ENCODE peak calls at places on chromosomes 13 and 19, in eight cellular contexts. E, S, M, T, O, I, Y and C are unnamed samples. For H3K9me3, the result is how much of the 10 kb centered on the place peaks cover.

GRCh38 chr19:8304841-8305621 is 3.1 kb downstream of the CD320 start:
- DNase-seq in T (peak), S (peak), M (peak), Y (peak), O (no peak), I (no peak), E (peak), C (peak)

GRCh38 chr19:17309962-17310461 is 649 bp downstream of the DDA1 start:
- DNase-seq in E (no peak), O (no peak), S (no peak), M (no peak), Y (no peak), I (no peak), T (no peak), C (no peak)

GRCh38 chr19:47111081-47111589 is 2.4 kb downstream of the ZC3H4 start:
- DNase-seq in Y (peak), M (peak), O (no peak), S (no peak), T (peak), E (no peak), I (peak), C (peak)

GRCh38 chr13:61149333-61149730 is 266.3 kb downstream of the PCDH20 start:
- DNase-seq in M (no peak), E (no peak), T (no peak), Y (peak), O (no peak), I (no peak), S (no peak), C (no peak)

GRCh38 chr13:111614009-111614408 is 293.6 kb downstream of the TEX29 start:
- DNase-seq in Y (no peak), S (no peak), I (no peak), M (no peak), E (no peak), T (no peak), O (no peak), C (no peak)

GRCh38 chr19:13101590-13102415 is 855 bp downstream of the LYL1 start:
- DNase-seq in T (no peak), E (no peak), Y (no peak), I (no peak), O (no peak), S (no peak), M (no peak), C (no peak)

GRCh38 chr19:45779231-45780145 is 2.8 kb downstream of the DMPK start:
- DNase-seq in S (peak), I (peak), T (peak), O (no peak), Y (peak), M (peak), E (peak), C (peak)

GRCh38 chr19:16394681-16395375 is 70.2 kb downstream of the KLF2 start:
- DNase-seq in M (no peak), Y (no peak), I (no peak), T (no peak), O (peak), S (no peak), E (no peak), C (no peak)

GRCh38 chr13:75802161-75802560 is 166.0 kb downstream of the LMO7 start:
- DNase-seq in E (no peak), M (no peak), T (no peak), Y (no peak), O (no peak), I (no peak), S (no peak), C (no peak)

GRCh38 chr13:41756198-41756885 is 204.6 kb downstream of the VWA8 start:
- DNase-seq in S (no peak), E (no peak), T (no peak), Y (no peak), M (no peak), I (no peak), O (no peak), C (no peak)

GRCh38 chr13:20673711-20674110 is 29.8 kb upstream of the IL17D start:
- DNase-seq in M (no peak), T (no peak), I (no peak), Y (no peak), O (no peak), E (no peak), S (no peak), C (no peak)

GRCh38 chr13:99215466-99215865 is 14.8 kb downstream of the UBAC2 start:
- DNase-seq in I (peak), E (no peak), M (no peak), O (no peak), T (no peak), S (no peak), Y (no peak), C (peak)

GRCh38 chr19:5926641-5927438 is 12.8 kb downstream of the CAPS start:
- DNase-seq in M (peak), Y (no peak), E (no peak), O (no peak), T (no peak), S (no peak), I (no peak), C (no peak)

GRCh38 chr19:35717665-35718344 is at the start of gene KMT2B:
- DNase-seq in S (no peak), E (no peak), Y (no peak), M (no peak), O (no peak), T (no peak), I (no peak), C (peak)

GRCh38 chr19:32354345-32354744 is 8.9 kb downstream of the ZNF507 start:
- DNase-seq in M (no peak), S (no peak), E (no peak), Y (no peak), I (no peak), T (no peak), O (no peak), C (no peak)

GRCh38 chr13:48667136-48667535 is 13.4 kb downstream of the CYSLTR2 start:
- DNase-seq in T (no peak), M (no peak), I (no peak), Y (no peak), E (no peak), O (no peak), S (no peak), C (no peak)
- H3K9me3 ChIP-seq in T (under half), M (under half), I (under half), Y (under half), E (under half), O (under half), S (under half), C (under half)

GRCh38 chr19:21922276-21922675 is 86.3 kb upstream of the ZNF43 start:
- DNase-seq in S (no peak), Y (no peak), E (no peak), M (no peak), T (no peak), O (no peak), I (no peak), C (no peak)
- H3K9me3 ChIP-seq in S (under half), Y (under half), E (under half), M (under half), T (under half), O (under half), I (under half), C (under half)

GRCh38 chr13:113822956-113823744 is 40.7 kb downstream of the GAS6 start:
- DNase-seq in O (no peak), Y (no peak), E (no peak), S (no peak), M (no peak), I (no peak), T (no peak), C (no peak)
- H3K9me3 ChIP-seq in O (under half), Y (under half), E (under half), S (under half), M (under half), I (under half), T (under half), C (under half)

GRCh38 chr19:54660306-54660705 is 2.5 kb upstream of the LILRB4 start:
- DNase-seq in O (no peak), M (no peak), S (no peak), I (no peak), E (no peak), Y (no peak), T (no peak), C (no peak)

GRCh38 chr19:54660967-54661366 is 1.8 kb upstream of the LILRB4 start:
- DNase-seq in E (no peak), M (no peak), T (no peak), I (no peak), Y (no peak), O (no peak), S (no peak), C (no peak)

GRCh38 chr19:54661846-54662489 is 817 bp upstream of the LILRB4 start:
- DNase-seq in M (no peak), S (no peak), T (no peak), I (no peak), E (no peak), Y (no peak), O (no peak), C (no peak)

GRCh38 chr19:54665530-54665929 is 2.7 kb downstream of the LILRB4 start:
- DNase-seq in S (no peak), I (no peak), Y (no peak), M (no peak), T (no peak), E (no peak), O (no peak), C (no peak)

DNA sequence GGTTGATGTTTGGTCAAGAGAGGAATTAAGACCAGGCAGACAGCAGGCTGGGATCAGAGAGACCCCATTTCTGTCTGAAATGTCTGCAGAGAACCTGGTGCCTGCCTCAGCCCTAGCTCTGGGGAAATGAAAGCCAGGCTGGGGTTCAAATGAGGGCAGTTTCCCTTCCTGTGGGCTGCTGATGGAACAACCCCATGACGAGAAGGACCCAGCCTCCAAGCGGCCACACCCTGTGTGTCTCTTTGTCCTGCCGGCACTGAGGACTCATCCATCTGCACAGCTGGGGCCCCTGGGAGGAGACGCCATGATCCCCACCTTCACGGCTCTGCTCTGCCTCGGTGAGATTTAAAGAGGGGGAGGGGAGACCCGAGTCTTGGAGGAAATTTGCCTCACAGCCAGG is at the start of gene LILRB4:
- DNase-seq in T (no peak), I (no peak), M (peak), S (no peak), O (no peak), E (no peak), Y (no peak), C (no peak)
- H3K9me3 ChIP-seq in T (under half), I (under half), M (under half), S (under half), O (under half), E (under half), Y (under half), C (under half)

GRCh38 chr13:105796081-105796480 is 739.4 kb downstream of the EFNB2 start:
- DNase-seq in E (no peak), O (no peak), M (no peak), I (no peak), Y (no peak), S (no peak), T (no peak), C (no peak)

GRCh38 chr13:105799155-105799554 is 736.3 kb downstream of the EFNB2 start:
- DNase-seq in M (no peak), E (no peak), T (no peak), O (no peak), I (no peak), Y (no peak), S (no peak), C (no peak)

GRCh38 chr13:105798541-105798940 is 736.9 kb downstream of the EFNB2 start:
- DNase-seq in T (no peak), E (no peak), I (no peak), S (no peak), M (no peak), Y (no peak), O (no peak), C (no peak)
- H3K9me3 ChIP-seq in T (under half), E (under half), I (under half), S (under half), M (under half), Y (under half), O (under half), C (under half)

GRCh38 chr13:103436057-103436654 is 369.9 kb upstream of the SLC10A2 start:
- DNase-seq in Y (no peak), I (no peak), M (no peak), T (no peak), E (no peak), S (no peak), O (no peak), C (no peak)

GRCh38 chr13:103431880-103432279 is 365.7 kb upstream of the SLC10A2 start:
- DNase-seq in Y (peak), I (no peak), S (no peak), O (no peak), M (no peak), T (no peak), E (no peak), C (no peak)

GRCh38 chr13:103430368-103430767 is 364.2 kb upstream of the SLC10A2 start:
- DNase-seq in S (no peak), M (no peak), E (no peak), I (no peak), O (no peak), Y (no peak), T (no peak), C (no peak)
- H3K9me3 ChIP-seq in S (under half), M (under half), E (under half), I (under half), O (under half), Y (under half), T (under half), C (under half)

DNA sequence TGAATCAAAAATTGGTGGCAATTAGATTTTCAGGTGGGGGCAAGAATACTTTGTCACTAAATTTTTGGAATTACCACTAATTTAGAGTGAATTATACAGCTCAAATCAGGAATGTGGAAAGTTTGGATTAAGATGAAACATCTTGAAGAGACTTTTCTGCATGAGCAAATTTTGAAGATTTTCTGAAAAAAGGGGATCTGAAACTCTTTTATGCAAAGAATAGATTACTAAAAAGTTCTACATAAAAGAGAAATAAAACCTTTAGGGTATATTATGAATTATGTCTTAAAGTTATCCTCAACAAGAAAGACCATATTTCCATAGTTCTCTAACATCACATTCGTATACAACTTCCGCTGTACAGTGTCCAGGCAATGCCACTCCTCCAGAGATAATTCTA is 36.7 kb downstream of the ZNF93 start:
- DNase-seq in I (no peak), M (no peak), T (no peak), O (no peak), S (no peak), Y (no peak), E (no peak), C (no peak)
- H3K9me3 ChIP-seq in I (under half), M (under half), T (under half), O (under half), S (under half), Y (half or more), E (under half), C (under half)

DNA sequence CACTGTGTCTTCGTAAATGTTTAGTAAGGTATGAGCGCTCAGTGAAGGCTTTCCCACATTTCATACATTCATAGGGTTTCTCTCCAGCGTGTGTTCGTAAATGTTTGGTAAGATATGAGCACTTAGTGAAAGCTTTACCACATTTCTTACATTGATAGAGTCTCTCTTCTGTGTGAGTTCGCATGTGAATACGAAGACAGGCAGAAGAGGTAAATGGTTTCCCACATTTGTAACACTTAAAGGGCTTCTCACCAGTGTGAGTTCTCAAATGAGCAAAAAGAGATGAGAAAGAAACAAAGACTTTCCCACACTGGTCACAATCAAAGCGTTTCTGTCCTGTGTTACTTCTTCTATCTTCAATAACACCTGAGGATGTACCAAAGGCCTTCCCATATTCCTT is 31.3 kb downstream of the ZNF560 start:
- DNase-seq in T (no peak), S (no peak), M (no peak), O (no peak), Y (no peak), E (no peak), I (no peak), C (no peak)
- H3K9me3 ChIP-seq in T (under half), S (under half), M (under half), O (under half), Y (half or more), E (under half), I (under half), C (under half)

GRCh38 chr19:56633021-56633420 is 9.9 kb upstream of the SMIM17 start:
- DNase-seq in M (no peak), O (no peak), I (no peak), T (no peak), Y (no peak), E (no peak), S (no peak), C (no peak)
- H3K9me3 ChIP-seq in M (under half), O (under half), I (under half), T (under half), Y (under half), E (under half), S (under half), C (under half)

GRCh38 chr19:57719424-57719823 is 8.0 kb downstream of the ZNF671 start:
- DNase-seq in I (no peak), E (no peak), S (no peak), Y (no peak), O (no peak), T (no peak), M (no peak), C (no peak)

GRCh38 chr19:57719901-57720519 is 7.4 kb downstream of the ZNF671 start:
- DNase-seq in I (no peak), S (no peak), T (no peak), Y (no peak), M (no peak), E (no peak), O (no peak), C (no peak)

GRCh38 chr19:57720878-57721277 is 6.5 kb downstream of the ZNF671 start:
- DNase-seq in T (no peak), M (no peak), I (no peak), E (no peak), S (no peak), O (no peak), Y (no peak), C (no peak)
- H3K9me3 ChIP-seq in T (under half), M (under half), I (under half), E (under half), S (under half), O (half or more), Y (half or more), C (under half)